ENCODE peak calls at places on chromosomes 16 and 17, in nine cellular contexts. M is mammary epithelial cell, Z is cardiac fibroblast, P is MCF 10A, S is AG10803, N is PC-3, F is endodermal cell, U is neural crest cell, J is heart right ventricle. Y is an unnamed sample.
A peak's percentile ranks its signal among the peaks of the same experiment; 100 is the strongest.

GRCh38 chr17:45145035-45145389 is 3.3 kb upstream of the HEXIM1 start:
- DNase-seq in Z (no peak), P (no peak), U (no peak), M (no peak), F (peak; percentile 73), J (no peak), S (no peak), N (no peak), Y (no peak)

GRCh38 chr16:26736084-26736483 is 330.6 kb upstream of the C16orf82 start:
- DNase-seq in S (no peak), Z (no peak), J (no peak), U (no peak), M (no peak), N (no peak), P (no peak), F (no peak), Y (no peak)

GRCh38 chr17:3533752-3534151 is 23.9 kb downstream of the TRPV3 start:
- DNase-seq in M (no peak), F (no peak), N (no peak), S (no peak), U (no peak), J (no peak), P (no peak), Z (no peak), Y (no peak)

GRCh38 chr16:89442990-89443726 is 47.2 kb downstream of the ANKRD11 start:
- DNase-seq in J (no peak), U (no peak), Z (peak; percentile 68), P (peak; percentile 95), S (peak; percentile 69), F (no peak), M (peak; percentile 88), N (peak; percentile 85), Y (peak; percentile 96)

GRCh38 chr17:17156107-17156506 is 50.0 kb downstream of the PLD6 start:
- DNase-seq in J (no peak), F (no peak), M (peak; percentile 82), U (no peak), Z (peak; percentile 68), P (peak; percentile 67), N (peak; percentile 83), S (peak; percentile 75), Y (no peak)

GRCh38 chr16:87930456-87930855 is 5.9 kb downstream of the CA5A start:
- DNase-seq in F (peak; percentile 71), N (no peak), Z (peak; percentile 26), P (no peak), J (no peak), U (no peak), M (no peak), S (no peak), Y (peak; percentile 37)

GRCh38 chr17:16322636-16323035 is 30.6 kb downstream of the CENPV start:
- DNase-seq in F (no peak), N (no peak), U (no peak), S (peak; percentile 90), M (no peak), P (no peak), Z (peak; percentile 31), J (no peak), Y (no peak)

GRCh38 chr17:43900183-43900857 is 7.0 kb downstream of the MPP2 start:
- DNase-seq in U (peak; percentile 84), J (peak; percentile 91), S (peak; percentile 66), P (peak; percentile 81), N (peak; percentile 90), M (peak; percentile 68), Z (peak; percentile 76), F (peak; percentile 99), Y (peak; percentile 95)

GRCh38 chr16:14181371-14182050 is 110.4 kb downstream of the MRTFB start:
- DNase-seq in F (no peak), M (peak; percentile 73), Z (peak; percentile 80), J (no peak), S (peak; percentile 85), U (no peak), N (peak; percentile 86), P (peak; percentile 64), Y (no peak)

GRCh38 chr16:78655481-78656114 is 556.1 kb downstream of the WWOX start:
- DNase-seq in P (no peak), M (no peak), U (no peak), S (no peak), J (no peak), Z (no peak), N (no peak), F (no peak), Y (no peak)

GRCh38 chr16:69217433-69217832 is 30.5 kb downstream of the SNTB2 start:
- DNase-seq in P (peak; percentile 30), S (peak; percentile 12), J (no peak), U (no peak), F (no peak), Z (peak; percentile 43), M (peak; percentile 49), N (peak; percentile 73), Y (peak; percentile 1)

GRCh38 chr17:38605852-38606645 is at the start of gene SRCIN1:
- DNase-seq in P (peak; percentile 29), U (peak; percentile 67), J (peak; percentile 40), M (peak; percentile 16), S (no peak), Z (no peak), N (peak; percentile 57), F (peak; percentile 93), Y (peak; percentile 91)

GRCh38 chr17:40956401-40957254 is 10.1 kb downstream of the KRT39 start:
- DNase-seq in U (no peak), S (peak; percentile 96), Z (peak; percentile 13), P (peak; percentile 76), F (no peak), N (peak; percentile 96), M (peak; percentile 99), J (no peak), Y (peak; percentile 88)

GRCh38 chr17:45948881-45949624 is 50.0 kb upstream of the STH start:
- DNase-seq in M (peak; percentile 40), N (peak; percentile 83), F (peak; percentile 96), Z (peak; percentile 67), J (peak; percentile 80), U (peak; percentile 76), S (peak; percentile 48), P (peak; percentile 66), Y (peak; percentile 91)

GRCh38 chr17:43402567-43402966 is 3.8 kb downstream of the ARL4D start:
- DNase-seq in U (no peak), J (no peak), N (no peak), P (no peak), F (no peak), S (no peak), Z (no peak), M (no peak), Y (no peak)

GRCh38 chr17:60139438-60140285 is 10.1 kb upstream of the CA4 start:
- DNase-seq in S (peak; percentile 55), P (no peak), M (peak; percentile 34), Z (peak; percentile 73), F (peak; percentile 97), N (peak; percentile 31), J (peak; percentile 81), U (peak; percentile 76), Y (no peak)

GRCh38 chr16:86772671-86773338 is 194.5 kb downstream of the FOXL1 start:
- DNase-seq in J (no peak), U (no peak), F (no peak), M (peak; percentile 70), S (peak; percentile 88), Z (peak; percentile 16), N (peak; percentile 4), P (no peak), Y (no peak)

GRCh38 chr17:34892864-34893263 is 68.4 kb downstream of the CCT6B start:
- DNase-seq in M (no peak), J (no peak), S (no peak), U (peak; percentile 39), F (peak; percentile 91), Z (no peak), P (no peak), N (peak; percentile 9), Y (peak; percentile 51)

GRCh38 chr16:88830250-88830649 is 18.5 kb upstream of the APRT start:
- DNase-seq in M (no peak), J (peak; percentile 57), S (no peak), P (no peak), U (no peak), Z (peak; percentile 18), F (no peak), N (no peak), Y (no peak)

GRCh38 chr17:57106107-57106835 is 21.2 kb downstream of the AKAP1 start:
- DNase-seq in S (no peak), U (no peak), F (peak; percentile 86), N (peak; percentile 55), J (peak; percentile 34), M (no peak), Z (no peak), P (peak; percentile 25), Y (peak; percentile 17)
- TF ChIP-seq CTCF in S (no peak), U (peak; percentile 38), F (peak; percentile 78), N (peak; percentile 73), J (peak; percentile 38), M (no peak), Z (peak; percentile 22), P (no peak), Y (no peak)

GRCh38 chr17:79840989-79841286 is 1.7 kb upstream of the CBX4 start:
- DNase-seq in Z (no peak), M (no peak), P (no peak), F (peak; percentile 80), U (no peak), N (no peak), J (no peak), S (no peak), Y (no peak)

GRCh38 chr17:79839363-79840203 is at the start of gene CBX4:
- DNase-seq in U (peak; percentile 78), P (peak; percentile 95), Z (peak; percentile 96), J (peak; percentile 96), F (peak; percentile 98), N (peak; percentile 98), M (peak; percentile 92), S (peak; percentile 93), Y (peak; percentile 96)

GRCh38 chr17:79841369-79842135 is 2.3 kb upstream of the CBX4 start:
- DNase-seq in M (no peak), P (no peak), J (no peak), Z (no peak), S (no peak), F (peak; percentile 86), U (no peak), N (no peak), Y (no peak)

GRCh38 chr17:79838541-79839274 is 532 bp downstream of the CBX4 start:
- DNase-seq in U (peak; percentile 62), N (peak; percentile 46), J (peak; percentile 54), S (peak; percentile 52), F (peak; percentile 90), M (peak; percentile 63), Z (peak; percentile 67), P (peak; percentile 56), Y (no peak)

GRCh38 chr17:79840204-79840988 is 1.2 kb upstream of the CBX4 start:
- DNase-seq in U (peak; percentile 45), J (peak; percentile 70), S (peak; percentile 52), F (peak; percentile 91), M (no peak), Z (peak; percentile 65), P (peak; percentile 36), N (no peak), Y (no peak)
- TF ChIP-seq CTCF in U (peak; percentile 23), J (no peak), S (no peak), F (peak; percentile 47), M (peak; percentile 5), Z (no peak), P (peak; percentile 29), N (peak; percentile 27), Y (no peak)

GRCh38 chr17:79811888-79812205 is 15.0 kb upstream of the CBX8 start:
- DNase-seq in F (no peak), Z (no peak), P (no peak), M (no peak), U (no peak), N (no peak), S (no peak), J (no peak), Y (no peak)
- TF ChIP-seq CTCF in F (no peak), Z (no peak), P (no peak), M (no peak), U (no peak), N (no peak), S (no peak), J (no peak), Y (no peak)

GRCh38 chr17:81397314-81398169 is 2.3 kb downstream of the BAHCC1 start:
- DNase-seq in S (peak; percentile 47), P (peak; percentile 69), M (peak; percentile 72), J (no peak), N (peak; percentile 62), U (peak; percentile 82), F (peak; percentile 98), Z (peak; percentile 69), Y (no peak)
- TF ChIP-seq CTCF in S (peak; percentile 11), P (peak; percentile 32), M (no peak), J (no peak), N (peak; percentile 7), U (peak; percentile 62), F (peak; percentile 75), Z (peak; percentile 18), Y (no peak)

Y was measured in Calu3.